ENCODE peak calls at places on chromosome 15, in ten cellular contexts. P is H9, E is left lung, H is MM.1S, K is thoracic aorta, Q is tibial artery, B is SJSA1, X is endothelial cell of umbilical vein, M is right lobe of liver, Z is uterus. N is an unnamed sample.

GRCh38 chr15:67043939-67044771 is 21.2 kb upstream of the SMAD3 start:
- DNase-seq in M (no peak), E (no peak), K (no peak), B (peak; percentile 93), Q (peak; percentile 70), H (no peak), X (peak; percentile 45), Z (no peak), P (peak; percentile 79), N (no peak)

GRCh38 chr15:74829500-74829899 is 3.1 kb downstream of the CPLX3 start:
- DNase-seq in E (no peak), Z (no peak), Q (no peak), K (no peak), M (no peak), H (no peak), B (no peak), P (no peak), X (no peak), N (no peak)

GRCh38 chr15:64774556-64775523 is 549 bp downstream of the RBPMS2 start:
- DNase-seq in Q (no peak), X (peak; percentile 25), Z (peak; percentile 46), K (no peak), B (no peak), E (no peak), H (no peak), M (peak; percentile 66), P (no peak), N (no peak)

GRCh38 chr15:39685999-39686613 is 96.5 kb downstream of the FSIP1 start:
- DNase-seq in P (no peak), E (no peak), B (peak; percentile 51), H (peak; percentile 39), Q (no peak), K (no peak), M (no peak), X (peak; percentile 66), Z (no peak), N (no peak)

GRCh38 chr15:73244333-73244732 is 124.4 kb downstream of the HCN4 start:
- DNase-seq in K (no peak), P (peak; percentile 37), B (no peak), E (no peak), M (no peak), H (peak; percentile 46), Q (no peak), Z (no peak), X (no peak), N (no peak)

GRCh38 chr15:39797407-39797806 is 14.8 kb upstream of the FSIP1 start:
- DNase-seq in Q (no peak), X (no peak), E (no peak), H (no peak), M (no peak), K (no peak), Z (no peak), B (no peak), P (no peak), N (no peak)

GRCh38 chr15:58478579-58478978 is 46.8 kb downstream of the LIPC start:
- DNase-seq in H (no peak), M (no peak), Z (no peak), P (no peak), B (no peak), Q (no peak), E (no peak), K (no peak), X (no peak), N (no peak)

GRCh38 chr15:58518626-58519025 is 86.8 kb downstream of the LIPC start:
- DNase-seq in X (no peak), M (no peak), Z (no peak), B (no peak), P (no peak), K (no peak), Q (no peak), E (no peak), H (no peak), N (no peak)

GRCh38 chr15:36653851-36654250 is 74.4 kb downstream of the CDIN1 start:
- DNase-seq in X (no peak), K (no peak), H (no peak), E (no peak), M (no peak), B (no peak), Q (no peak), Z (no peak), P (no peak), N (no peak)

GRCh38 chr15:79403501-79403900 is 28.6 kb upstream of the MINAR1 start:
- DNase-seq in M (no peak), Z (no peak), P (no peak), X (no peak), B (peak; percentile 15), Q (no peak), H (no peak), E (no peak), K (no peak), N (no peak)

GRCh38 chr15:99925661-99926461 is 192.6 kb upstream of the LYSMD4 start:
- DNase-seq in M (peak; percentile 84), P (peak; percentile 69), B (peak; percentile 4), H (peak; percentile 75), K (no peak), Z (peak; percentile 54), E (peak; percentile 85), Q (peak; percentile 78), X (peak; percentile 16), N (peak; percentile 83)

GRCh38 chr15:39602143-39602542 is 21.3 kb downstream of the THBS1 start:
- DNase-seq in Z (no peak), Q (no peak), M (no peak), H (no peak), P (peak; percentile 50), K (no peak), E (no peak), B (no peak), X (no peak), N (no peak)

GRCh38 chr15:58748040-58748786 is 1.3 kb downstream of the ADAM10 start:
- DNase-seq in X (peak; percentile 43), M (no peak), K (no peak), Z (no peak), B (peak; percentile 22), P (no peak), E (no peak), Q (no peak), H (peak; percentile 72), N (no peak)

GRCh38 chr15:87538327-87538834 is 718.2 kb downstream of the NTRK3 start:
- DNase-seq in P (no peak), M (no peak), K (no peak), B (no peak), Q (no peak), Z (no peak), E (no peak), X (no peak), H (no peak), N (no peak)

GRCh38 chr15:70147778-70148177 is 50.1 kb upstream of the TLE3 start:
- DNase-seq in K (no peak), P (no peak), X (no peak), Z (no peak), M (no peak), H (no peak), Q (peak; percentile 43), B (no peak), E (no peak), N (no peak)
- H3K4me1 ChIP-seq in K (peaks cover 8% of the 10 kb centered on the region), P (no peaks in the 10 kb centered on the region), X (peaks cover 5% of the 10 kb centered on the region), Z (no peaks in the 10 kb centered on the region), M (no peaks in the 10 kb centered on the region), H (peaks cover 14% of the 10 kb centered on the region), Q (peaks cover 17% of the 10 kb centered on the region), B (peaks cover 14% of the 10 kb centered on the region), E (no peaks in the 10 kb centered on the region), N (no peaks in the 10 kb centered on the region)

DNA sequence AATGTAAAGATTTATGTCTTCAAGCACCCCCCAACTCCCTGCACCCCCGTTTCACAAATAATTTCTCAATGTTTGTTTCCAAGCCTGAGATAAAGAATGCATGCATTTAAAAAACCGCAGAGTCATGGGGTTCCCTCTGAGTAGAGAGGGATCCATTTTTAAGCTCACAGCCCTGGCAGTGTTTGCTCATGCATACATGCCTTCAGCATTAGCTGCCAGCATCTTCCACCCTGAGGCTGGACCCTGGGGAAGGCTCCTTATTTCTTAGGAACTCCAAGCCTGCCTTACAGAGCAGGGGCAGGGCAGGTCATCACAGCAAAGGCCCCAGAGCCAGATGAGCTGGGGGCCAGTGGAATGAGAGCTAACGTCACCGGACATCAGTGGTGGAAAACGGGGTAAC is 31.3 kb downstream of the TLE3 start:
- DNase-seq in P (no peak), E (no peak), K (no peak), M (no peak), B (no peak), Z (no peak), Q (no peak), H (no peak), X (no peak), N (no peak)
- H3K4me1 ChIP-seq in P (no peaks in the 10 kb centered on the region), E (no peaks in the 10 kb centered on the region), K (peaks cover 24% of the 10 kb centered on the region), M (peaks cover 28% of the 10 kb centered on the region), B (no peaks in the 10 kb centered on the region), Z (peaks cover 5% of the 10 kb centered on the region), Q (peaks cover 43% of the 10 kb centered on the region), H (no peaks in the 10 kb centered on the region), X (peaks cover 6% of the 10 kb centered on the region), N (no peaks in the 10 kb centered on the region)

GRCh38 chr15:25785643-25786029 is 77.5 kb downstream of the ATP10A start:
- DNase-seq in P (no peak), K (no peak), H (no peak), X (no peak), M (peak; percentile 36), E (no peak), Q (no peak), Z (no peak), B (no peak), N (no peak)
- H3K4me1 ChIP-seq in P (peaks cover 4% of the 10 kb centered on the region), K (peaks cover 75% of the 10 kb centered on the region), H (no peaks in the 10 kb centered on the region), X (no peaks in the 10 kb centered on the region), M (no peaks in the 10 kb centered on the region), E (peaks cover 16% of the 10 kb centered on the region), Q (peaks cover 55% of the 10 kb centered on the region), Z (no peaks in the 10 kb centered on the region), B (peaks cover 80% of the 10 kb centered on the region), N (peaks cover 11% of the 10 kb centered on the region)

GRCh38 chr15:90419738-90420487 is 31.9 kb downstream of the IQGAP1 start:
- DNase-seq in P (no peak), Z (no peak), Q (no peak), M (no peak), H (no peak), K (no peak), E (no peak), B (peak; percentile 81), X (peak; percentile 80), N (no peak)

GRCh38 chr15:90420488-90420850 is 32.4 kb downstream of the IQGAP1 start:
- DNase-seq in E (no peak), K (no peak), X (no peak), B (no peak), Q (no peak), M (no peak), H (no peak), Z (no peak), P (no peak), N (no peak)

GRCh38 chr15:90419202-90419601 is 31.2 kb downstream of the IQGAP1 start:
- DNase-seq in M (no peak), Q (no peak), E (no peak), P (no peak), Z (no peak), X (no peak), H (no peak), B (peak; percentile 13), K (no peak), N (no peak)

GRCh38 chr15:90421527-90421926 is 33.5 kb downstream of the IQGAP1 start:
- DNase-seq in Q (no peak), K (no peak), P (no peak), Z (no peak), E (no peak), B (peak; percentile 31), X (no peak), H (no peak), M (no peak), N (no peak)

DNA sequence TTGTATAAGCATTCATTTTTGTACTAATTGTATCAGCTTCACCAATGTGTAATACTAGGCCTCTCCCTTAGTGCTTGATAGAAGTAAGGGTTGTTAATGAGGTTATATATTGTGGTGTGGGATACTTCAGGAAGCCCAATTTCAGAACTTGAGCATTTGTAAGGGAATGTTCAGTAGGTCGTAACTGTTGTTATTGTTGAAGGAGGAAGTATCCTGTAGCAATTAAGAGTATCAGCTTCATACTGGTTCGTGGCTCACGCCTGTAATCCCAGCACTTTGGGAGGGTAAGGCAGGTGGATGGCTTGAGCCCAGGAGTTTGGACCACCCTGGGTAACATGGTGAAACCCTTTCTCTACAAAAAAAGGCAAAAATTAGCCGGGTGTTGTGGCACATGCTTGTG is 30.6 kb downstream of the IQGAP1 start:
- DNase-seq in M (no peak), K (no peak), X (no peak), E (no peak), Q (no peak), B (no peak), H (no peak), P (no peak), Z (no peak), N (no peak)
- H3K4me1 ChIP-seq in M (no peaks in the 10 kb centered on the region), K (peaks cover 75% of the 10 kb centered on the region), X (peaks cover 49% of the 10 kb centered on the region), E (peaks cover 51% of the 10 kb centered on the region), Q (peaks cover 58% of the 10 kb centered on the region), B (peaks cover 54% of the 10 kb centered on the region), H (no peaks in the 10 kb centered on the region), P (peaks cover 17% of the 10 kb centered on the region), Z (peaks cover 17% of the 10 kb centered on the region), N (peaks cover 24% of the 10 kb centered on the region)

N was measured in ascending aorta.